ENCODE peak calls at places on chromosomes 16 and 17, in nine cellular contexts. One of them, this sample, is unnamed.

GRCh38 chr16:31880322-31880979 is 6.8 kb downstream of the ZNF267 start:
- DNase-seq in MM.1S: no peak
- DNase-seq in psoas muscle: no peak
- DNase-seq in PC-9: no peak
- DNase-seq in heart right ventricle: peak
- DNase-seq in Caco-2: no peak
- DNase-seq in GM20000: no peak
- DNase-seq in BJ: no peak
- DNase-seq in left ventricle myocardium inferior: no peak
- DNase-seq in this sample: no peak

GRCh38 chr17:57873261-57874057 is 23.6 kb upstream of the MRPS23 start:
- DNase-seq in Caco-2: no peak
- DNase-seq in heart right ventricle: no peak
- DNase-seq in psoas muscle: no peak
- DNase-seq in PC-9: no peak
- DNase-seq in BJ: no peak
- DNase-seq in GM20000: no peak
- DNase-seq in MM.1S: no peak
- DNase-seq in left ventricle myocardium inferior: no peak
- DNase-seq in this sample: no peak

GRCh38 chr17:66661411-66661843 is 173.5 kb upstream of the CACNG5 start:
- DNase-seq in PC-9: peak
- DNase-seq in left ventricle myocardium inferior: no peak
- DNase-seq in GM20000: no peak
- DNase-seq in Caco-2: no peak
- DNase-seq in psoas muscle: no peak
- DNase-seq in heart right ventricle: no peak
- DNase-seq in BJ: no peak
- DNase-seq in MM.1S: no peak
- DNase-seq in this sample: no peak

GRCh38 chr17:50768348-50768761 is 1.0 kb upstream of the ANKRD40CL start:
- DNase-seq in GM20000: no peak
- DNase-seq in left ventricle myocardium inferior: no peak
- DNase-seq in psoas muscle: no peak
- DNase-seq in BJ: no peak
- DNase-seq in heart right ventricle: no peak
- DNase-seq in PC-9: peak
- DNase-seq in MM.1S: no peak
- DNase-seq in Caco-2: peak
- DNase-seq in this sample: no peak

GRCh38 chr16:4101421-4102275 is 14.6 kb downstream of the ADCY9 start:
- DNase-seq in psoas muscle: peak
- DNase-seq in BJ: no peak
- DNase-seq in MM.1S: no peak
- DNase-seq in left ventricle myocardium inferior: peak
- DNase-seq in Caco-2: no peak
- DNase-seq in heart right ventricle: peak
- DNase-seq in PC-9: no peak
- DNase-seq in GM20000: no peak
- DNase-seq in this sample: no peak

GRCh38 chr17:4008496-4009163 is 44.4 kb upstream of the ATP2A3 start:
- DNase-seq in MM.1S: no peak
- DNase-seq in left ventricle myocardium inferior: no peak
- DNase-seq in psoas muscle: no peak
- DNase-seq in GM20000: no peak
- DNase-seq in heart right ventricle: no peak
- DNase-seq in BJ: no peak
- DNase-seq in Caco-2: no peak
- DNase-seq in PC-9: no peak
- DNase-seq in this sample: no peak

GRCh38 chr16:87968541-87968940 is 17.3 kb downstream of the BANP start:
- DNase-seq in BJ: no peak
- DNase-seq in GM20000: no peak
- DNase-seq in Caco-2: peak
- DNase-seq in MM.1S: no peak
- DNase-seq in PC-9: no peak
- DNase-seq in heart right ventricle: no peak
- DNase-seq in psoas muscle: no peak
- DNase-seq in left ventricle myocardium inferior: no peak
- DNase-seq in this sample: no peak

GRCh38 chr17:17913695-17914332 is 58.4 kb downstream of the TOM1L2 start:
- DNase-seq in GM20000: peak
- DNase-seq in heart right ventricle: peak
- DNase-seq in PC-9: peak
- DNase-seq in psoas muscle: peak
- DNase-seq in left ventricle myocardium inferior: peak
- DNase-seq in BJ: peak
- DNase-seq in Caco-2: peak
- DNase-seq in MM.1S: peak
- DNase-seq in this sample: no peak

GRCh38 chr17:49223517-49224197 is 6.9 kb downstream of the PHOSPHO1 start:
- DNase-seq in psoas muscle: peak
- DNase-seq in PC-9: peak
- DNase-seq in Caco-2: peak
- DNase-seq in BJ: no peak
- DNase-seq in GM20000: peak
- DNase-seq in heart right ventricle: peak
- DNase-seq in left ventricle myocardium inferior: peak
- DNase-seq in MM.1S: peak
- DNase-seq in this sample: peak

GRCh38 chr17:65323055-65323454 is 185.9 kb downstream of the RGS9 start:
- DNase-seq in psoas muscle: no peak
- DNase-seq in BJ: no peak
- DNase-seq in Caco-2: no peak
- DNase-seq in PC-9: no peak
- DNase-seq in GM20000: no peak
- DNase-seq in left ventricle myocardium inferior: no peak
- DNase-seq in heart right ventricle: no peak
- DNase-seq in MM.1S: no peak
- DNase-seq in this sample: no peak

GRCh38 chr17:50358177-50358576 is 12.3 kb downstream of the XYLT2 start:
- DNase-seq in left ventricle myocardium inferior: no peak
- DNase-seq in PC-9: no peak
- DNase-seq in psoas muscle: no peak
- DNase-seq in GM20000: no peak
- DNase-seq in MM.1S: no peak
- DNase-seq in BJ: no peak
- DNase-seq in heart right ventricle: no peak
- DNase-seq in Caco-2: peak
- DNase-seq in this sample: no peak

GRCh38 chr17:41688641-41689496 is at the start of gene EIF1:
- DNase-seq in psoas muscle: peak
- DNase-seq in GM20000: peak
- DNase-seq in heart right ventricle: peak
- DNase-seq in left ventricle myocardium inferior: peak
- DNase-seq in PC-9: peak
- DNase-seq in BJ: peak
- DNase-seq in MM.1S: peak
- DNase-seq in Caco-2: peak
- DNase-seq in this sample: peak

GRCh38 chr17:41689497-41690299 is 1.0 kb downstream of the EIF1 start:
- DNase-seq in BJ: no peak
- DNase-seq in Caco-2: no peak
- DNase-seq in psoas muscle: no peak
- DNase-seq in GM20000: no peak
- DNase-seq in heart right ventricle: peak
- DNase-seq in MM.1S: peak
- DNase-seq in PC-9: peak
- DNase-seq in left ventricle myocardium inferior: no peak
- DNase-seq in this sample: peak

GRCh38 chr17:41690497-41690896 is 1.8 kb downstream of the EIF1 start:
- DNase-seq in GM20000: no peak
- DNase-seq in MM.1S: no peak
- DNase-seq in left ventricle myocardium inferior: no peak
- DNase-seq in BJ: no peak
- DNase-seq in heart right ventricle: no peak
- DNase-seq in psoas muscle: no peak
- DNase-seq in Caco-2: no peak
- DNase-seq in PC-9: no peak
- DNase-seq in this sample: no peak

GRCh38 chr17:41691031-41691777 is 2.5 kb downstream of the EIF1 start:
- DNase-seq in MM.1S: no peak
- DNase-seq in psoas muscle: no peak
- DNase-seq in left ventricle myocardium inferior: no peak
- DNase-seq in heart right ventricle: no peak
- DNase-seq in GM20000: no peak
- DNase-seq in PC-9: no peak
- DNase-seq in BJ: no peak
- DNase-seq in Caco-2: no peak
- DNase-seq in this sample: no peak

DNA sequence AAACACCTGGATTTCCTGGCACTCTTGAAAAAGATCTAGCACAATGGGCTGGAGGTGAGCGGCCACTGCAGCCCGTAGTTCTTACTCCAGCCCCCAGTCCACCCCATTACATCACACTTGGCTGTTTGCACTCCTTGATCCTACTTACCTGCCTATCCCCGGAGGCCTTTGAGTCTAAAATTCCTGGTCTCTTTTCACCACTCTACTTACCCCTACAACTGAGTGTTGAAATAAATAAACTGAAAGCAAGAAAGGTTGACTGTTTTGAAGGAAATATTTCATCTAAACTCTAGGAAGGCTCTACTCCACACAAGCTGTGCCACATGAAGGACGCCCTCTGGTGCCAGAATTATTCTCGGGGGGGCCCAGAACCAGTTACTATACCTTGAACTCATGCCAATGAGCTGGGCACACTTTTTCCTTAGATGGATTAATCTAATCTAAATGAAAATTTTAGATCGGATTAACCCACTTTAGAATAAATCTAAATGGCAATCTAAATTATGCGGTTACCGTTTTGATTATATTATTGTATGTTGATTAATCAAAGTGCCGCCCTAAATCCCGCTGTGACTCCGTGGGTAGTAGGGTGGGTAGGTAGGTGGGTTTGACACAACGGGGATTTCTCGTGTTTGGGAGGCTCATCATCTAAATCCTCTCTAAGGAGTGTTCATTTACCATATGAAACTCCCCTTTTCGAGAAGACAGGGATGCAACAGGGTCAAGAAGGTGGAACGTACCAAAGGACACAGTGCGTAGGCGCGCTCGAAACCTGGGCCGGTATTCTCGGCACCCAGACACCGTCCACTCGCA is 651 bp upstream of the EIF1 start:
- DNase-seq in BJ: no peak
- DNase-seq in Caco-2: no peak
- DNase-seq in psoas muscle: peak
- DNase-seq in MM.1S: peak
- DNase-seq in heart right ventricle: peak
- DNase-seq in GM20000: no peak
- DNase-seq in left ventricle myocardium inferior: peak
- DNase-seq in PC-9: peak
- DNase-seq in this sample: no peak
- TF ChIP-seq CTCF in BJ: peak
- TF ChIP-seq CTCF in Caco-2: peak
- TF ChIP-seq CTCF in psoas muscle: no peak
- TF ChIP-seq CTCF in MM.1S: peak
- TF ChIP-seq CTCF in heart right ventricle: no peak
- TF ChIP-seq CTCF in GM20000: peak
- TF ChIP-seq CTCF in left ventricle myocardium inferior: peak
- TF ChIP-seq CTCF in PC-9: peak
- TF ChIP-seq CTCF in this sample: peak

GRCh38 chr17:79769596-79770520 is 8.1 kb upstream of the CBX2 start:
- DNase-seq in Caco-2: no peak
- DNase-seq in PC-9: peak
- DNase-seq in MM.1S: no peak
- DNase-seq in heart right ventricle: no peak
- DNase-seq in left ventricle myocardium inferior: no peak
- DNase-seq in psoas muscle: no peak
- DNase-seq in BJ: no peak
- DNase-seq in GM20000: no peak
- DNase-seq in this sample: no peak
- TF ChIP-seq CTCF in Caco-2: no peak
- TF ChIP-seq CTCF in PC-9: no peak
- TF ChIP-seq CTCF in MM.1S: no peak
- TF ChIP-seq CTCF in heart right ventricle: no peak
- TF ChIP-seq CTCF in left ventricle myocardium inferior: no peak
- TF ChIP-seq CTCF in psoas muscle: no peak
- TF ChIP-seq CTCF in BJ: no peak
- TF ChIP-seq CTCF in GM20000: no peak
- TF ChIP-seq CTCF in this sample: no peak

DNA sequence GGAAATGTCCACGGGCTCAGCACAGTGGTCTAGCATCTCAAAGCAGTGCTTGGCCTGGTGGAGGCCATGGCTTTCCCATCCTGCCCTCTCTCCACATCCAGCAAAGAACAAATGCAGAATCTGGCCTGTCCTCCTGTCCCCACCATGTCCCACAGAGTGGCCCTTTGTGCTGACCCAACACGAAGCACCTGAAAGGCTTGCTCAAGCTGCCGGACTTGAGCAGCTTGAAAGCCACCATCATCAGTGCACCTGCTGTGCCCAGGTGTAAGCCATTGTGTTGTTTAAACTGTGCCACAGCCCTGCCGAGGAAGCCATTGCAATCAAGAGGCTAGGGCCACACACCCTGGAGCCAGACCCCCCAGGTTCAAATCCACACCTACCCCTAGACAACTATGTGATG is 115.5 kb downstream of the SOCS1 start:
- DNase-seq in GM20000: no peak
- DNase-seq in Caco-2: no peak
- DNase-seq in heart right ventricle: no peak
- DNase-seq in PC-9: no peak
- DNase-seq in MM.1S: no peak
- DNase-seq in BJ: no peak
- DNase-seq in left ventricle myocardium inferior: no peak
- DNase-seq in psoas muscle: no peak
- DNase-seq in this sample: no peak
- TF ChIP-seq CTCF in GM20000: no peak
- TF ChIP-seq CTCF in Caco-2: no peak
- TF ChIP-seq CTCF in heart right ventricle: no peak
- TF ChIP-seq CTCF in PC-9: no peak
- TF ChIP-seq CTCF in MM.1S: no peak
- TF ChIP-seq CTCF in BJ: no peak
- TF ChIP-seq CTCF in left ventricle myocardium inferior: no peak
- TF ChIP-seq CTCF in psoas muscle: no peak
- TF ChIP-seq CTCF in this sample: no peak

DNA sequence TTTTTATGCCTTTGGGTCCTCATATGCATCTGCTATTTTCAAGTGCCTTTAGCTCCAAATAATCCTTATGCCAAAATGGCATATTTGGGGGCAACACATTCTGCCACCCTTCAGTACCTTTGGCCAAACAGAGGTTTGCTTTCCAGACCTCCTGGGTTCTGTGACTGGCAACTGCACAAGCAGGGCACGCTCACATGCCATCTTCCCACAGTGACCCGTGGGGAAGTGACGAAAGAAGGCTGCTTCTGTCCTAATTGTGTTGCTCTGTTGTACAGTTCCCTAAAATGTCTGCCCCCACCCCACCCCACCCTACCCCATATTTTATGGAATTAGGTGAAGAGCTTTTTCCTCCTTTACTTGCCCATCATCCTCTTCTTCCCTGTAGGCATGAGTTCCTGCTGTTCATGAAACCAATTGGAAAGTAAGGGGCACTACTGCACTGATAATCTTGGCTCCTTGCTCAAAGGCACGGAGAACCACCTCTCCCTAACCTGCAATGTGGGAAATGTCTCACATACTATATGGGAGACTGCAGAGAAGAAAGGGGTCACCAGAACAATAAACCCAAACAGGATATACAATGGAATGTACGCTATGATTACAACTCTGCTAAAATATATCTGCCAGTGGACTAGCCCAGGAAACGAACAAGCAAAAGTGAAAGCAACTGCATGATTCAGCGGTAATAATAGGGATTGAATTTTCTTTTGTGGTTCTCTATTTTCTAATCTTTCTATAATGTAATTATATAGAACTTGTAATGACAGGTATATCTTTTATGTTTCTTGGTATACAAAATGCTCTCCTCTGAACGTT is 3.3 kb upstream of the SLFN12L start:
- DNase-seq in GM20000: peak
- DNase-seq in BJ: no peak
- DNase-seq in Caco-2: no peak
- DNase-seq in psoas muscle: peak
- DNase-seq in PC-9: peak
- DNase-seq in left ventricle myocardium inferior: peak
- DNase-seq in MM.1S: peak
- DNase-seq in heart right ventricle: peak
- DNase-seq in this sample: no peak
- TF ChIP-seq CTCF in GM20000: no peak
- TF ChIP-seq CTCF in BJ: no peak
- TF ChIP-seq CTCF in Caco-2: no peak
- TF ChIP-seq CTCF in psoas muscle: no peak
- TF ChIP-seq CTCF in PC-9: no peak
- TF ChIP-seq CTCF in left ventricle myocardium inferior: no peak
- TF ChIP-seq CTCF in MM.1S: no peak
- TF ChIP-seq CTCF in heart right ventricle: no peak
- TF ChIP-seq CTCF in this sample: no peak

This sample was measured in neural crest cell.